ENCODE peak calls at places on chromosomes 7 and 10, in eight cellular contexts. J, R, K, X, G, A, H and Y are unnamed samples.
A peak's percentile ranks its signal among the peaks of the same experiment; 100 is the strongest.

GRCh38 chr10:114970515-114970914 is 32.5 kb downstream of the TRUB1 start:
- DNase-seq in K (no peak), X (no peak), A (no peak), G (no peak), H (no peak), J (peak; percentile 67), R (no peak), Y (no peak)

GRCh38 chr10:77501846-77502251 is 135.8 kb downstream of the KCNMA1 start:
- DNase-seq in R (no peak), X (no peak), H (no peak), A (no peak), G (peak; percentile 65), J (no peak), K (no peak), Y (peak; percentile 63)

GRCh38 chr7:117110480-117111315 is 157.4 kb downstream of the ST7 start:
- DNase-seq in G (no peak), H (no peak), X (no peak), K (no peak), R (no peak), A (peak; percentile 23), J (peak; percentile 79), Y (no peak)

GRCh38 chr7:2880882-2881281 is 36.8 kb upstream of the GNA12 start:
- DNase-seq in A (no peak), K (no peak), H (no peak), X (no peak), J (no peak), R (no peak), G (no peak), Y (no peak)

GRCh38 chr7:92296235-92296634 is 50.5 kb downstream of the ANKIB1 start:
- DNase-seq in A (no peak), H (no peak), X (no peak), R (no peak), K (no peak), J (no peak), G (no peak), Y (no peak)

GRCh38 chr7:41578700-41579099 is 124.2 kb downstream of the INHBA start:
- DNase-seq in X (no peak), A (no peak), G (no peak), R (no peak), H (no peak), K (no peak), J (no peak), Y (no peak)

GRCh38 chr10:734481-734880 is 45.0 kb upstream of the DIP2C start:
- DNase-seq in R (no peak), J (no peak), A (no peak), K (no peak), H (no peak), G (peak; percentile 33), X (no peak), Y (no peak)

GRCh38 chr10:87634311-87634710 is 25.4 kb upstream of the PAPSS2 start:
- DNase-seq in J (peak; percentile 24), K (no peak), X (no peak), A (no peak), R (no peak), H (no peak), G (no peak), Y (no peak)

GRCh38 chr10:88106348-88106747 is 242.9 kb downstream of the PTEN start:
- DNase-seq in G (no peak), H (no peak), X (no peak), K (no peak), J (no peak), A (no peak), R (no peak), Y (no peak)

GRCh38 chr10:104297697-104298660 is 29.0 kb downstream of the GSTO2 start:
- DNase-seq in X (no peak), K (peak; percentile 84), H (peak; percentile 35), G (peak; percentile 77), A (no peak), R (peak; percentile 42), J (peak; percentile 53), Y (no peak)

GRCh38 chr7:1027285-1028043 is 16.9 kb upstream of the GPR146 start:
- DNase-seq in R (peak; percentile 68), H (peak; percentile 51), G (peak; percentile 31), J (peak; percentile 22), X (peak; percentile 67), K (peak; percentile 32), A (no peak), Y (no peak)

GRCh38 chr10:43038783-43039628 is 37.9 kb upstream of the RET start:
- DNase-seq in A (no peak), G (no peak), H (no peak), X (no peak), R (no peak), J (no peak), K (no peak), Y (no peak)

GRCh38 chr7:4144801-4145470 is 537.2 kb upstream of the FOXK1 start:
- DNase-seq in A (no peak), H (no peak), K (no peak), R (peak; percentile 55), J (peak; percentile 12), G (peak; percentile 15), X (peak; percentile 21), Y (no peak)